ENCODE peak calls at places on chromosomes 13 and 19, in ten cellular contexts. One of them, this sample, is unnamed.

GRCh38 chr13:26051231-26052135 is at the start of gene SHISA2:
- DNase-seq in nucleus accumbens: peak; percentile 28
- DNase-seq in neural crest cell: peak; percentile 30
- DNase-seq in posterior cingulate gyrus: peak; percentile 92
- DNase-seq in NCI-H2081: peak; percentile 47
- DNase-seq in cardiac fibroblast: peak; percentile 75
- DNase-seq in NCI-H1436: peak; percentile 34
- DNase-seq in RPMI8226: peak; percentile 48
- DNase-seq in activated CD4-positive, alpha-beta memory T cell treated with anti-CD3 and anti-CD28 coated beads, Interleukin-2, amount 10 ng/mL, durations not matched to agents 7 days and 5 days: peak; percentile 27
- DNase-seq in hypothalamus: peak; percentile 62
- DNase-seq in this sample: peak; percentile 47

GRCh38 chr13:33252103-33252502 is 33.5 kb downstream of the STARD13 start:
- DNase-seq in cardiac fibroblast: no peak
- DNase-seq in RPMI8226: no peak
- DNase-seq in neural crest cell: no peak
- DNase-seq in NCI-H1436: no peak
- DNase-seq in NCI-H2081: no peak
- DNase-seq in nucleus accumbens: no peak
- DNase-seq in hypothalamus: no peak
- DNase-seq in activated CD4-positive, alpha-beta memory T cell treated with anti-CD3 and anti-CD28 coated beads, Interleukin-2, amount 10 ng/mL, durations not matched to agents 7 days and 5 days: no peak
- DNase-seq in posterior cingulate gyrus: no peak
- DNase-seq in this sample: no peak

GRCh38 chr19:31266196-31266595 is 83.0 kb downstream of the TSHZ3 start:
- DNase-seq in RPMI8226: no peak
- DNase-seq in nucleus accumbens: no peak
- DNase-seq in NCI-H1436: no peak
- DNase-seq in NCI-H2081: no peak
- DNase-seq in neural crest cell: no peak
- DNase-seq in hypothalamus: no peak
- DNase-seq in cardiac fibroblast: no peak
- DNase-seq in posterior cingulate gyrus: no peak
- DNase-seq in activated CD4-positive, alpha-beta memory T cell treated with anti-CD3 and anti-CD28 coated beads, Interleukin-2, amount 10 ng/mL, durations not matched to agents 7 days and 5 days: no peak
- DNase-seq in this sample: no peak

GRCh38 chr19:10718205-10719196 is 622 bp downstream of the DNM2 start:
- DNase-seq in neural crest cell: peak; percentile 29
- DNase-seq in NCI-H1436: no peak
- DNase-seq in cardiac fibroblast: peak; percentile 40
- DNase-seq in activated CD4-positive, alpha-beta memory T cell treated with anti-CD3 and anti-CD28 coated beads, Interleukin-2, amount 10 ng/mL, durations not matched to agents 7 days and 5 days: peak; percentile 64
- DNase-seq in nucleus accumbens: peak; percentile 51
- DNase-seq in NCI-H2081: peak; percentile 27
- DNase-seq in posterior cingulate gyrus: peak; percentile 89
- DNase-seq in RPMI8226: peak; percentile 56
- DNase-seq in hypothalamus: peak; percentile 63
- DNase-seq in this sample: peak; percentile 55

GRCh38 chr19:17765069-17765618 is 13.9 kb downstream of the FCHO1 start:
- DNase-seq in NCI-H1436: no peak
- DNase-seq in RPMI8226: no peak
- DNase-seq in nucleus accumbens: no peak
- DNase-seq in posterior cingulate gyrus: peak; percentile 80
- DNase-seq in cardiac fibroblast: no peak
- DNase-seq in activated CD4-positive, alpha-beta memory T cell treated with anti-CD3 and anti-CD28 coated beads, Interleukin-2, amount 10 ng/mL, durations not matched to agents 7 days and 5 days: no peak
- DNase-seq in hypothalamus: no peak
- DNase-seq in NCI-H2081: no peak
- DNase-seq in neural crest cell: no peak
- DNase-seq in this sample: no peak

GRCh38 chr19:3480383-3481091 is at the start of gene SMIM24:
- DNase-seq in NCI-H1436: no peak
- DNase-seq in nucleus accumbens: no peak
- DNase-seq in NCI-H2081: no peak
- DNase-seq in posterior cingulate gyrus: peak; percentile 82
- DNase-seq in cardiac fibroblast: no peak
- DNase-seq in activated CD4-positive, alpha-beta memory T cell treated with anti-CD3 and anti-CD28 coated beads, Interleukin-2, amount 10 ng/mL, durations not matched to agents 7 days and 5 days: no peak
- DNase-seq in neural crest cell: no peak
- DNase-seq in hypothalamus: no peak
- DNase-seq in RPMI8226: no peak
- DNase-seq in this sample: no peak

GRCh38 chr19:38360839-38361631 is 13.3 kb upstream of the PSMD8 start:
- DNase-seq in hypothalamus: no peak
- DNase-seq in nucleus accumbens: no peak
- DNase-seq in NCI-H2081: no peak
- DNase-seq in neural crest cell: no peak
- DNase-seq in RPMI8226: no peak
- DNase-seq in NCI-H1436: no peak
- DNase-seq in activated CD4-positive, alpha-beta memory T cell treated with anti-CD3 and anti-CD28 coated beads, Interleukin-2, amount 10 ng/mL, durations not matched to agents 7 days and 5 days: no peak
- DNase-seq in cardiac fibroblast: no peak
- DNase-seq in posterior cingulate gyrus: no peak
- DNase-seq in this sample: no peak

GRCh38 chr19:41541990-41542584 is 33.9 kb upstream of the CEACAM21 start:
- DNase-seq in hypothalamus: no peak
- DNase-seq in activated CD4-positive, alpha-beta memory T cell treated with anti-CD3 and anti-CD28 coated beads, Interleukin-2, amount 10 ng/mL, durations not matched to agents 7 days and 5 days: peak; percentile 86
- DNase-seq in NCI-H2081: no peak
- DNase-seq in cardiac fibroblast: peak; percentile 54
- DNase-seq in NCI-H1436: peak; percentile 8
- DNase-seq in posterior cingulate gyrus: no peak
- DNase-seq in neural crest cell: peak; percentile 24
- DNase-seq in RPMI8226: peak; percentile 53
- DNase-seq in nucleus accumbens: no peak
- DNase-seq in this sample: no peak

GRCh38 chr19:2290441-2291184 is 8.6 kb upstream of the PEAK3 start:
- DNase-seq in cardiac fibroblast: no peak
- DNase-seq in NCI-H1436: no peak
- DNase-seq in NCI-H2081: peak; percentile 53
- DNase-seq in neural crest cell: no peak
- DNase-seq in posterior cingulate gyrus: no peak
- DNase-seq in hypothalamus: no peak
- DNase-seq in RPMI8226: peak; percentile 82
- DNase-seq in activated CD4-positive, alpha-beta memory T cell treated with anti-CD3 and anti-CD28 coated beads, Interleukin-2, amount 10 ng/mL, durations not matched to agents 7 days and 5 days: peak; percentile 44
- DNase-seq in nucleus accumbens: no peak
- DNase-seq in this sample: no peak

GRCh38 chr19:55253842-55254624 is 4.8 kb downstream of the PPP6R1 start:
- DNase-seq in RPMI8226: peak; percentile 91
- DNase-seq in NCI-H2081: peak; percentile 69
- DNase-seq in posterior cingulate gyrus: peak; percentile 79
- DNase-seq in nucleus accumbens: no peak
- DNase-seq in NCI-H1436: no peak
- DNase-seq in neural crest cell: no peak
- DNase-seq in activated CD4-positive, alpha-beta memory T cell treated with anti-CD3 and anti-CD28 coated beads, Interleukin-2, amount 10 ng/mL, durations not matched to agents 7 days and 5 days: peak; percentile 72
- DNase-seq in hypothalamus: no peak
- DNase-seq in cardiac fibroblast: no peak
- DNase-seq in this sample: peak; percentile 79

GRCh38 chr13:36680918-36681317 is 7.1 kb downstream of the SERTM1 start:
- DNase-seq in nucleus accumbens: no peak
- DNase-seq in posterior cingulate gyrus: no peak
- DNase-seq in activated CD4-positive, alpha-beta memory T cell treated with anti-CD3 and anti-CD28 coated beads, Interleukin-2, amount 10 ng/mL, durations not matched to agents 7 days and 5 days: no peak
- DNase-seq in RPMI8226: no peak
- DNase-seq in NCI-H2081: no peak
- DNase-seq in cardiac fibroblast: no peak
- DNase-seq in neural crest cell: no peak
- DNase-seq in hypothalamus: no peak
- DNase-seq in NCI-H1436: no peak
- DNase-seq in this sample: no peak

GRCh38 chr13:76833465-76833864 is 52.7 kb downstream of the KCTD12 start:
- DNase-seq in cardiac fibroblast: no peak
- DNase-seq in hypothalamus: no peak
- DNase-seq in RPMI8226: no peak
- DNase-seq in NCI-H1436: no peak
- DNase-seq in neural crest cell: no peak
- DNase-seq in nucleus accumbens: no peak
- DNase-seq in NCI-H2081: no peak
- DNase-seq in activated CD4-positive, alpha-beta memory T cell treated with anti-CD3 and anti-CD28 coated beads, Interleukin-2, amount 10 ng/mL, durations not matched to agents 7 days and 5 days: no peak
- DNase-seq in posterior cingulate gyrus: no peak
- DNase-seq in this sample: no peak

GRCh38 chr13:33403807-33404362 is 118.3 kb upstream of the STARD13 start:
- DNase-seq in activated CD4-positive, alpha-beta memory T cell treated with anti-CD3 and anti-CD28 coated beads, Interleukin-2, amount 10 ng/mL, durations not matched to agents 7 days and 5 days: no peak
- DNase-seq in neural crest cell: no peak
- DNase-seq in hypothalamus: no peak
- DNase-seq in posterior cingulate gyrus: no peak
- DNase-seq in NCI-H2081: no peak
- DNase-seq in RPMI8226: no peak
- DNase-seq in NCI-H1436: no peak
- DNase-seq in nucleus accumbens: no peak
- DNase-seq in cardiac fibroblast: no peak
- DNase-seq in this sample: no peak

GRCh38 chr13:75197803-75198202 is 284.2 kb downstream of the TBC1D4 start:
- DNase-seq in neural crest cell: no peak
- DNase-seq in NCI-H2081: no peak
- DNase-seq in hypothalamus: no peak
- DNase-seq in activated CD4-positive, alpha-beta memory T cell treated with anti-CD3 and anti-CD28 coated beads, Interleukin-2, amount 10 ng/mL, durations not matched to agents 7 days and 5 days: no peak
- DNase-seq in NCI-H1436: no peak
- DNase-seq in nucleus accumbens: no peak
- DNase-seq in cardiac fibroblast: peak; percentile 58
- DNase-seq in RPMI8226: no peak
- DNase-seq in posterior cingulate gyrus: no peak
- DNase-seq in this sample: no peak

This sample was measured in GM10248.